ENCODE peak calls at places on chromosome 21, in six cellular contexts. One of them, this sample, is unnamed.

GRCh38 chr21:34031835-34032370 is 41.5 kb upstream of the MRPS6 start:
- DNase-seq in GM12878: no peak
- DNase-seq in endothelial cell of umbilical vein: no peak
- DNase-seq in A549: no peak
- DNase-seq in K562: peak; percentile 27
- DNase-seq in HepG2: peak; percentile 23
- DNase-seq in this sample: no peak

GRCh38 chr21:35367558-35367957 is 318.5 kb upstream of the RUNX1 start:
- DNase-seq in GM12878: no peak
- DNase-seq in endothelial cell of umbilical vein: no peak
- DNase-seq in A549: no peak
- DNase-seq in K562: no peak
- DNase-seq in HepG2: no peak
- DNase-seq in this sample: no peak

GRCh38 chr21:42830456-42831455 is 48.6 kb downstream of the WDR4 start:
- DNase-seq in GM12878: no peak
- DNase-seq in endothelial cell of umbilical vein: no peak
- DNase-seq in A549: no peak
- DNase-seq in K562: no peak
- DNase-seq in HepG2: no peak
- DNase-seq in this sample: peak; percentile 46

GRCh38 chr21:32304998-32305397 is 6.3 kb downstream of the MRAP start:
- DNase-seq in GM12878: no peak
- DNase-seq in endothelial cell of umbilical vein: no peak
- DNase-seq in A549: no peak
- DNase-seq in K562: no peak
- DNase-seq in HepG2: no peak
- DNase-seq in this sample: no peak

GRCh38 chr21:36697473-36698159 is 1.3 kb upstream of the SIM2 start:
- DNase-seq in GM12878: no peak
- DNase-seq in endothelial cell of umbilical vein: no peak
- DNase-seq in A549: no peak
- DNase-seq in K562: no peak
- DNase-seq in HepG2: no peak
- DNase-seq in this sample: no peak

GRCh38 chr21:20739421-20739820 is 258.8 kb upstream of the NCAM2 start:
- DNase-seq in GM12878: no peak
- DNase-seq in endothelial cell of umbilical vein: no peak
- DNase-seq in A549: no peak
- DNase-seq in K562: peak; percentile 6
- DNase-seq in HepG2: no peak
- DNase-seq in this sample: peak; percentile 31

GRCh38 chr21:15549671-15550070 is 180.1 kb upstream of the USP25 start:
- DNase-seq in GM12878: no peak
- DNase-seq in endothelial cell of umbilical vein: no peak
- DNase-seq in A549: no peak
- DNase-seq in K562: no peak
- DNase-seq in HepG2: peak; percentile 1
- DNase-seq in this sample: no peak

GRCh38 chr21:37350472-37350871 is 16.1 kb upstream of the DYRK1A start:
- DNase-seq in GM12878: no peak
- DNase-seq in endothelial cell of umbilical vein: no peak
- DNase-seq in A549: no peak
- DNase-seq in K562: no peak
- DNase-seq in HepG2: no peak
- DNase-seq in this sample: no peak

GRCh38 chr21:30434033-30434631 is 4.1 kb downstream of the KRTAP13-4 start:
- DNase-seq in GM12878: no peak
- DNase-seq in endothelial cell of umbilical vein: no peak
- DNase-seq in A549: no peak
- DNase-seq in K562: peak; percentile 8
- DNase-seq in HepG2: no peak
- DNase-seq in this sample: peak; percentile 51

GRCh38 chr21:31198575-31198974 is 145.5 kb downstream of the TIAM1 start:
- DNase-seq in GM12878: no peak
- DNase-seq in endothelial cell of umbilical vein: peak; percentile 49
- DNase-seq in A549: peak; percentile 13
- DNase-seq in K562: peak; percentile 43
- DNase-seq in HepG2: peak; percentile 30
- DNase-seq in this sample: peak; percentile 61

GRCh38 chr21:14273736-14274538 is 58.0 kb downstream of the RBM11 start:
- DNase-seq in GM12878: no peak
- DNase-seq in endothelial cell of umbilical vein: no peak
- DNase-seq in A549: no peak
- DNase-seq in K562: peak; percentile 33
- DNase-seq in HepG2: no peak
- DNase-seq in this sample: no peak

GRCh38 chr21:34886554-34887385 is 162.3 kb downstream of the RUNX1 start:
- DNase-seq in GM12878: no peak
- DNase-seq in endothelial cell of umbilical vein: peak; percentile 57
- DNase-seq in A549: no peak
- DNase-seq in K562: peak; percentile 46
- DNase-seq in HepG2: no peak
- DNase-seq in this sample: peak; percentile 66

GRCh38 chr21:22490044-22490443 is 1491.8 kb downstream of the NCAM2 start:
- DNase-seq in GM12878: no peak
- DNase-seq in endothelial cell of umbilical vein: no peak
- DNase-seq in A549: no peak
- DNase-seq in K562: no peak
- DNase-seq in HepG2: no peak
- DNase-seq in this sample: no peak

GRCh38 chr21:31557956-31558838 is 101.3 kb upstream of the SOD1 start:
- DNase-seq in GM12878: no peak
- DNase-seq in endothelial cell of umbilical vein: no peak
- DNase-seq in A549: no peak
- DNase-seq in K562: no peak
- DNase-seq in HepG2: no peak
- DNase-seq in this sample: no peak

GRCh38 chr21:46226146-46226545 is 2.4 kb downstream of the LSS start:
- DNase-seq in GM12878: no peak
- DNase-seq in endothelial cell of umbilical vein: no peak
- DNase-seq in A549: no peak
- DNase-seq in K562: no peak
- DNase-seq in HepG2: no peak
- DNase-seq in this sample: no peak
- H3K4me3 ChIP-seq in GM12878: peak overlapping the region; percentile 81
- H3K4me3 ChIP-seq in endothelial cell of umbilical vein: no peak overlapping the region
- H3K4me3 ChIP-seq in A549: no peak overlapping the region
- H3K4me3 ChIP-seq in K562: peak overlapping the region; percentile 87
- H3K4me3 ChIP-seq in HepG2: peak overlapping the region; percentile 99
- H3K4me3 ChIP-seq in this sample: peak overlapping the region; percentile 78

GRCh38 chr21:28851645-28852044 is 141.0 kb downstream of the LTN1 start:
- DNase-seq in GM12878: no peak
- DNase-seq in endothelial cell of umbilical vein: no peak
- DNase-seq in A549: no peak
- DNase-seq in K562: no peak
- DNase-seq in HepG2: no peak
- DNase-seq in this sample: no peak

GRCh38 chr21:28858424-28858823 is 134.3 kb downstream of the LTN1 start:
- DNase-seq in GM12878: no peak
- DNase-seq in endothelial cell of umbilical vein: no peak
- DNase-seq in A549: no peak
- DNase-seq in K562: no peak
- DNase-seq in HepG2: no peak
- DNase-seq in this sample: no peak

GRCh38 chr21:28857720-28858119 is 135.0 kb downstream of the LTN1 start:
- DNase-seq in GM12878: no peak
- DNase-seq in endothelial cell of umbilical vein: no peak
- DNase-seq in A549: no peak
- DNase-seq in K562: no peak
- DNase-seq in HepG2: peak; percentile 67
- DNase-seq in this sample: no peak

DNA sequence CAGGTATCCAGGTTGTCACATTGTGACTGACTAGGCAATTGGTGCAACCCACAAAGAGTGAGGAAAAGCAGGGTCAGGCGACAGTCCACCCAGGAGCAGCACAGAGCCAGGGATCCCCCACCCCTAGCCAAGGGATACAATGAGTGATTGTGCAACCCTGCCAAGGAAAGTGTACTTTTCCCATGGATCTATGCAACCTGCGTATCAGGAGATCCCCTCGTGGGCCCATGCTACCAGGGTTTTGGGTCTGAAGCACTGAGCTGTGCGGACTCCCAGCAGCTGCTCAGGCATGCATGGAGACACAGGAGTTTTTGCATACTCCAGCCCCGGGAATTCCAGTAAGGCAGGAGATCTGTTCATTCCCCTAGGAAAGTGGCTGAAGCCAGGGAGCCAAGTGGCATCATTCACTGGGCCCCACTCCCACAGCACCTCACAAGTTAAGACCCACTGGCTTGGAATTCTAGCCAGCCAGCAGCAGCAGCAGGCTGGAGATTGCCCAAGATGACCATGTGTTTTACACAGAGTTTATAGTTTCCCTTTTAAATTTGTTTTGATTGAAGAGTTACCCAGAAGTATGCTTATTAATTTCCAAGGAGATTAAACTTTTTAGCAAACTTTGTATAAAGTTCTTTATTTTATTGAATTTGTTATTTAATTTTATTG is 136.0 kb downstream of the LTN1 start:
- DNase-seq in GM12878: no peak
- DNase-seq in endothelial cell of umbilical vein: no peak
- DNase-seq in A549: no peak
- DNase-seq in K562: no peak
- DNase-seq in HepG2: peak; percentile 53
- DNase-seq in this sample: no peak
- TF ChIP-seq MYC in GM12878: no peak
- TF ChIP-seq MYC in endothelial cell of umbilical vein: no peak
- TF ChIP-seq MYC in A549: no peak
- TF ChIP-seq MYC in K562: no peak
- TF ChIP-seq MYC in HepG2: no peak
- TF ChIP-seq MYC in this sample: no peak

GRCh38 chr21:18245493-18245967 is 897 bp downstream of the CHODL start:
- DNase-seq in GM12878: no peak
- DNase-seq in endothelial cell of umbilical vein: no peak
- DNase-seq in A549: no peak
- DNase-seq in K562: no peak
- DNase-seq in HepG2: peak; percentile 39
- DNase-seq in this sample: no peak

GRCh38 chr21:18248171-18248570 is 3.5 kb downstream of the CHODL start:
- DNase-seq in GM12878: no peak
- DNase-seq in endothelial cell of umbilical vein: no peak
- DNase-seq in A549: no peak
- DNase-seq in K562: no peak
- DNase-seq in HepG2: no peak
- DNase-seq in this sample: no peak

GRCh38 chr21:18249542-18250152 is 5.0 kb downstream of the CHODL start:
- DNase-seq in GM12878: no peak
- DNase-seq in endothelial cell of umbilical vein: no peak
- DNase-seq in A549: no peak
- DNase-seq in K562: no peak
- DNase-seq in HepG2: no peak
- DNase-seq in this sample: no peak

DNA sequence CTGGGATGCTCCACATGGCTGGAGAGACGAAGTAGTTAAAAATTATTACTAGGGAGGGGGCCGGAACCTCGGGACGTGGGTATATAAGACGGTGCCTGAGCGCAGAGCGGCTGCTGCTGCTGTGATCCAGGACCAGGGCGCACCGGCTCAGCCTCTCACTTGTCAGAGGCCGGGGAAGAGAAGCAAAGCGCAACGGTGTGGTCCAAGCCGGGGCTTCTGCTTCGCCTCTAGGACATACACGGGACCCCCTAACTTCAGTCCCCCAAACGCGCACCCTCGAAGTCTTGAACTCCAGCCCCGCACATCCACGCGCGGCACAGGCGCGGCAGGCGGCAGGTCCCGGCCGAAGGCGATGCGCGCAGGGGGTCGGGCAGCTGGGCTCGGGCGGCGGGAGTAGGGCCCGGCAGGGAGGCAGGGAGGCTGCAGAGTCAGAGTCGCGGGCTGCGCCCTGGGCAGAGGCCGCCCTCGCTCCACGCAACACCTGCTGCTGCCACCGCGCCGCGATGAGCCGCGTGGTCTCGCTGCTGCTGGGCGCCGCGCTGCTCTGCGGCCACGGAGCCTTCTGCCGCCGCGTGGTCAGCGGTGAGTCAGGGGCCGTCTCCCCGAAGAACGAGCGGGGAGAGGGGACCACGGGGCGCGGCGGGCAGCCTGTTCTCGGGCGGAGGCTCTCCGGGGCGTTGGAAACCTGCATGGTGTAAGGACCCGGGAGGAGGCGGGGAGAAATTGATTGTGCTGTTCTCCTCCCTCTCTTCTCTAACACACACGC is at the start of gene CHODL:
- DNase-seq in GM12878: no peak
- DNase-seq in endothelial cell of umbilical vein: no peak
- DNase-seq in A549: no peak
- DNase-seq in K562: no peak
- DNase-seq in HepG2: no peak
- DNase-seq in this sample: no peak
- H3K4me3 ChIP-seq in GM12878: no peak within 1 kb of the TSS
- H3K4me3 ChIP-seq in endothelial cell of umbilical vein: no peak within 1 kb of the TSS
- H3K4me3 ChIP-seq in A549: no peak within 1 kb of the TSS
- H3K4me3 ChIP-seq in K562: no peak within 1 kb of the TSS
- H3K4me3 ChIP-seq in HepG2: no peak within 1 kb of the TSS
- H3K4me3 ChIP-seq in this sample: no peak within 1 kb of the TSS

GRCh38 chr21:43983860-43984420 is 28.2 kb upstream of the TRAPPC10 start:
- DNase-seq in GM12878: no peak
- DNase-seq in endothelial cell of umbilical vein: no peak
- DNase-seq in A549: no peak
- DNase-seq in K562: no peak
- DNase-seq in HepG2: no peak
- DNase-seq in this sample: no peak

GRCh38 chr21:43984905-43985689 is 27.0 kb upstream of the TRAPPC10 start:
- DNase-seq in GM12878: no peak
- DNase-seq in endothelial cell of umbilical vein: no peak
- DNase-seq in A549: no peak
- DNase-seq in K562: no peak
- DNase-seq in HepG2: no peak
- DNase-seq in this sample: no peak

GRCh38 chr21:43987509-43987908 is 24.6 kb upstream of the TRAPPC10 start:
- DNase-seq in GM12878: no peak
- DNase-seq in endothelial cell of umbilical vein: no peak
- DNase-seq in A549: no peak
- DNase-seq in K562: no peak
- DNase-seq in HepG2: no peak
- DNase-seq in this sample: no peak

GRCh38 chr21:43986544-43987451 is 25.3 kb upstream of the TRAPPC10 start:
- DNase-seq in GM12878: no peak
- DNase-seq in endothelial cell of umbilical vein: no peak
- DNase-seq in A549: no peak
- DNase-seq in K562: no peak
- DNase-seq in HepG2: no peak
- DNase-seq in this sample: no peak

DNA sequence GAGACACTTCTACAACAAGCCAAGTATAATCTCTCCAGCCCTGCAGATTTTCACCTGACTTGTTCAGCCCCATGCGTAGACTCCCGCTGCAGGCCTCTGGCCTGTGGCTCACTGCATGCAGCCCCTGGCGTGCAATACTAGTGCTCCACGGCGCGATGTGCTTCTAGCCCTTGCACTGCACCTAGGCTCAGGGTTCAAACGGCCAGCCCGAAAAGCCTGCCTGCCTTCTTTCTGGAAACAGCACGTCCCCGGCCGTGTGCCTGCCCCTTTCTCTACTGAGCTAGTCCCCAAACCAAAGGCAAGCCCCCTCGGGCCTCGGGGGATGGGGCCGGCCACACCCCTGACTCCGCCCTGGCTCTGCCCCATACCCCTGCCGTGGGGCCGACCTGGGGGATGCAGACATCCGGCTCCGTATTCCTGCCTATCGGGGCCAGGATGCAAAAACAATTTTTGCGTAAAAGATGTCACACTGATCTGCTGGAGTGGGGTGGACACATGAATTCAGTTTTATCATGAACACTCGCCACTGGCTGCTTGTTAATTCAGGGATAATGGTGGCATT is 26.3 kb upstream of the TRAPPC10 start:
- DNase-seq in GM12878: no peak
- DNase-seq in endothelial cell of umbilical vein: no peak
- DNase-seq in A549: no peak
- DNase-seq in K562: peak; percentile 47
- DNase-seq in HepG2: no peak
- DNase-seq in this sample: no peak
- TF ChIP-seq MYC in GM12878: no peak
- TF ChIP-seq MYC in endothelial cell of umbilical vein: no peak
- TF ChIP-seq MYC in A549: no peak
- TF ChIP-seq MYC in K562: no peak
- TF ChIP-seq MYC in HepG2: no peak
- TF ChIP-seq MYC in this sample: no peak

This sample was measured in NB4.